ENCODE peak calls at places on chromosomes 11 and 22, in four cellular contexts. N is stomach, C is neuronal stem cell, R is uterus. H is an unnamed sample.

GRCh38 chr22:30031764-30032468 is 48.3 kb upstream of the HORMAD2 start:
- DNase-seq in N (no peak), C (no peak), R (no peak), H (no peak)

GRCh38 chr11:44509291-44509690 is 56.2 kb upstream of the CD82 start:
- DNase-seq in N (no peak), C (peak; percentile 27), R (no peak), H (no peak)

GRCh38 chr11:114027396-114027795 is 32.1 kb upstream of the ZBTB16 start:
- DNase-seq in N (no peak), C (no peak), R (no peak), H (no peak)

GRCh38 chr11:13256216-13256615 is 21.4 kb upstream of the BMAL1 start:
- DNase-seq in N (no peak), C (no peak), R (no peak), H (no peak)

GRCh38 chr22:20464096-20464614 is 26.5 kb upstream of the SCARF2 start:
- DNase-seq in N (no peak), C (no peak), R (no peak), H (no peak)

GRCh38 chr22:36166086-36166485 is 5.5 kb upstream of the APOL3 start:
- DNase-seq in N (no peak), C (no peak), R (no peak), H (no peak)

GRCh38 chr11:3184732-3185347 is 19.7 kb upstream of the OSBPL5 start:
- DNase-seq in N (no peak), C (no peak), R (no peak), H (no peak)

GRCh38 chr11:61173456-61173855 is 12.2 kb upstream of the VPS37C start:
- DNase-seq in N (peak; percentile 49), C (no peak), R (no peak), H (peak; percentile 33)

GRCh38 chr11:10556590-10556989 is 11.9 kb downstream of the LYVE1 start:
- DNase-seq in N (no peak), C (no peak), R (no peak), H (no peak)

GRCh38 chr11:13384837-13385417 is 78.1 kb downstream of the BTBD10 start:
- DNase-seq in N (no peak), C (peak; percentile 23), R (no peak), H (peak; percentile 73)

GRCh38 chr11:120318906-120319305 is 6.2 kb upstream of the TLCD5 start:
- DNase-seq in N (no peak), C (no peak), R (no peak), H (no peak)

GRCh38 chr11:66419825-66420224 is 1.0 kb upstream of the NPAS4 start:
- DNase-seq in N (no peak), C (no peak), R (no peak), H (no peak)

GRCh38 chr11:69637601-69637955 is 3.4 kb upstream of the CCND1 start:
- DNase-seq in N (no peak), C (no peak), R (no peak), H (no peak)

GRCh38 chr11:77560605-77561004 is 29.1 kb upstream of the AQP11 start:
- DNase-seq in N (no peak), C (no peak), R (no peak), H (peak; percentile 11)
- H3K36me3 ChIP-seq in N (no peaks in the 10 kb centered on the region), C (no peaks in the 10 kb centered on the region), R (no peaks in the 10 kb centered on the region), H (no peaks in the 10 kb centered on the region)

DNA sequence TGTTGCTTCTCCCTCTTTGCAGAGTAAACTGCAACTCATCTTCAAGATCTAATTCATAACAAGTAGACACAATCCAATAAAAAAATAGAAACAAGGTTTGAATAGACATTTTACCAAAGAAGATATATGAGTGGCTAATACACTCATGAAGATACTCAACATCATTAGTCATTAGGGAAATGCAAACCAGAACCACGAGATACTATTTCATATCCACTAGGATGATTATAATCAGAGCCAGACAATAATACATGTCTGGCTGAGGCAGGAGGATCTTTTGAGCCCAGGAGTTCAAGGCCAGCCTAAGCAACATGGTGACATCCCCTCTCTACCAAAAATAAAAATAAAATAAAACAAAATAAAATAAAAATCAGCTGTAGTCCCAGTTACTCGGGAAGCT is 85.0 kb downstream of the ATG16L2 start:
- DNase-seq in N (no peak), C (no peak), R (no peak), H (no peak)
- H3K9me3 ChIP-seq in N (no peaks in the 10 kb centered on the region), C (no peaks in the 10 kb centered on the region), R (no peaks in the 10 kb centered on the region), H (no peaks in the 10 kb centered on the region)

GRCh38 chr22:21940521-21940920 is 12.1 kb downstream of the PPM1F start:
- DNase-seq in N (no peak), C (no peak), R (no peak), H (no peak)

GRCh38 chr22:21943571-21944448 is 8.8 kb downstream of the PPM1F start:
- DNase-seq in N (no peak), C (no peak), R (no peak), H (no peak)

GRCh38 chr22:21942407-21942895 is 10.2 kb downstream of the PPM1F start:
- DNase-seq in N (peak; percentile 38), C (no peak), R (peak; percentile 87), H (peak; percentile 80)

GRCh38 chr22:21941921-21942320 is 10.7 kb downstream of the PPM1F start:
- DNase-seq in N (no peak), C (no peak), R (no peak), H (no peak)

GRCh38 chr22:21942939-21943338 is 9.7 kb downstream of the PPM1F start:
- DNase-seq in N (no peak), C (no peak), R (peak; percentile 59), H (no peak)
- H3K36me3 ChIP-seq in N (peaks cover 27% of the 10 kb centered on the region), C (peaks cover 16% of the 10 kb centered on the region), R (no peaks in the 10 kb centered on the region), H (peaks cover 22% of the 10 kb centered on the region)

GRCh38 chr11:132551011-132551410 is 981.3 kb downstream of the OPCML start:
- DNase-seq in N (no peak), C (no peak), R (no peak), H (no peak)
- H3K9me3 ChIP-seq in N (no peaks in the 10 kb centered on the region), C (peaks cover 4% of the 10 kb centered on the region), R (no peaks in the 10 kb centered on the region), H (peaks cover 9% of the 10 kb centered on the region)

DNA sequence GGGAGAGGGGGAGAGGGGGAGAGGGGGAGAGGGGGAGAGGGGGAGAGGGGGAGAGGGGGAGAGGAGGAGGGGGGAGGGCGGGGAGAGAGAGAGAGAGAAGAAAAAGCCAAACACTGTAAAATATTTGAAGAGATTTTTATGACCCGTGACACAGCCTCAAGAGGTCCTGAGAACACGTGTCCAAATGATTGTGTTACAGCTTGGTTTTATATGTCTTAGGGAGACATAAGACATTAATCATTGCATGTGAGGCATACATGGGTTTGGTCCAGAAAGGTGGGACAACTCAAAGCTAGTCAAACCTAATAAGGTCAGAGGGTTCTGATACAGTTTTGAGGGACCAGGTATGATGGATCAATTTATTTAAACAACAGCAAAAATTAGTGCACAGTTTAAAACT is 252.0 kb upstream of the ANO3 start:
- DNase-seq in N (no peak), C (no peak), R (no peak), H (no peak)
- H3K36me3 ChIP-seq in N (no peaks in the 10 kb centered on the region), C (no peaks in the 10 kb centered on the region), R (no peaks in the 10 kb centered on the region), H (no peaks in the 10 kb centered on the region)

GRCh38 chr11:48244804-48245203 is at the start of gene OR4X2:
- DNase-seq in N (no peak), C (no peak), R (no peak), H (no peak)
- H3K9me3 ChIP-seq in N (no peaks in the 10 kb centered on the region), C (peaks cover 6% of the 10 kb centered on the region), R (no peaks in the 10 kb centered on the region), H (peaks cover 11% of the 10 kb centered on the region)

GRCh38 chr11:33721984-33722383 is 14.2 kb downstream of the CD59 start:
- DNase-seq in N (no peak), C (no peak), R (no peak), H (no peak)
- H3K36me3 ChIP-seq in N (peaks cover 58% of the 10 kb centered on the region), C (peaks cover 5% of the 10 kb centered on the region), R (no peaks in the 10 kb centered on the region), H (peaks cover 51% of the 10 kb centered on the region)

DNA sequence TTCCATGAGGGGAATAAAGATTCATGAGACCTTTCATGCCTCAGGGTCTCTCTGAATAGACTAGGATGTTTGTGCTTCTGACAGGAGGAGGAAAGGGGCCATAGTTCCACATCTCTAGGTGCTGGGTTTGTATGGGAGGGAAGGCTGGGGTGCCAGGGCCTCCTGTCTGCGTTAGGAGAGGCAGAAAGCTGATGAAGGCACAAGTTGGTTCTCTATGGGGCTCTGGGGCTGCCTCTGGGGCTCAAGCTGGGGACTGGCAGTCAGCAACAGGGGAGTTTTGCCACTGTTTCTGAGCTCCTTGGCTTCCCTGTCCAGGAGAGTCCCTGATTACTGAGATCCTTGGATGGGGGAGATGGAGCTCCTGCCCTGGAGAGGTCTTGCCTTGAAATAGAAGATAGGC is 4.1 kb downstream of the KCNE3 start:
- DNase-seq in N (no peak), C (no peak), R (no peak), H (no peak)
- H3K9me3 ChIP-seq in N (no peaks in the 10 kb centered on the region), C (no peaks in the 10 kb centered on the region), R (no peaks in the 10 kb centered on the region), H (no peaks in the 10 kb centered on the region)

DNA sequence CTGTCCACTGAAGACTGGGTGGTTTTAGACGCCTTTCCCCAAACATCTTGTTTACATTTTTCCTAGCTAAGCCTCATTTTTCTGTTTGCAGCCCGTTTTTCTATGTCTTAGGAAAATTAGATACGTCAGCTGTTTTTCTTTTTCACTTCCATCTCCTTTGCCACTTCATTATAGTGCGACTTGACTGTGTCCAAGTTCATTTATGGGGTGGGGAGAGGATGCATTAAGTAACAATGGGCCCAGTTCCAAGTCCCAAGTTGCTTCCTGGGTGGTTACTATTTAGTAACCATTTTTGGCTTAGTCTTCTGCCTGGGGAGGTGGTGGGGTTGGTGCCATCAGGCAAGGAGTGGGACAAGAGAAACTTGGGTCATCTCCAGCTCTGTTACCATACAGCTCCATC is 83.0 kb downstream of the TRAF6 start:
- DNase-seq in N (no peak), C (no peak), R (no peak), H (no peak)
- H3K36me3 ChIP-seq in N (no peaks in the 10 kb centered on the region), C (no peaks in the 10 kb centered on the region), R (no peaks in the 10 kb centered on the region), H (no peaks in the 10 kb centered on the region)

GRCh38 chr11:39810358-39810757 is 1649.1 kb downstream of the LRRC4C start:
- DNase-seq in N (no peak), C (no peak), R (no peak), H (no peak)

GRCh38 chr11:39809833-39810232 is 1649.6 kb downstream of the LRRC4C start:
- DNase-seq in N (no peak), C (no peak), R (no peak), H (no peak)

GRCh38 chr11:39807904-39808303 is 1651.5 kb downstream of the LRRC4C start:
- DNase-seq in N (no peak), C (no peak), R (no peak), H (no peak)

DNA sequence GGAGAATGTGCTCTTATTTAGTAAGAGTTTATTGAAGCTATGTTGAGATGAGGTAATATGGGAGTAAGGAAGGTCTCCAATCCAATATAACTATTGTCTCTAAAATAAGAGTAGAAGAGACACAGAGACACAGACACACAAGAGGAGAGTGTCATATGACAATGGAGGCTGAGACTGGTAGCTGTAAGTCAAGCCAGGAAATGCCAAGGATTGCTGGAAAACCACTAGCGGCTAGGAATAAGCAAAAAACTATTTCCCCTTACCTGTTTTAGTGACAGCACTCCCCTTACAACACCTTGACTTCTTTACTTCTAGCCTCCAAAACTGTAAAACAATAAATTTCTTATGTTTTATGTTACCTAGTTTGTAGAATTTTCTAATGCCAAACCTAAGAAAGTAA is 1652.8 kb downstream of the LRRC4C start:
- DNase-seq in N (no peak), C (no peak), R (no peak), H (no peak)
- H3K9me3 ChIP-seq in N (no peaks in the 10 kb centered on the region), C (no peaks in the 10 kb centered on the region), R (no peaks in the 10 kb centered on the region), H (no peaks in the 10 kb centered on the region)

H was measured in adipocyte.